ENCODE peak calls at places on chromosomes 7 and 10, in six cellular contexts. A is activated naive CD4-positive, alpha-beta T cell treated with anti-CD3 and anti-CD28 coated beads, Interleukin-2, amount 10 ng/mL, durations not matched to agents 7 days and 5 days; C is NCI-H146; M is NCI-H1092 treated with DMSO at 0.1 percent for 48 hours; H is IMR-90; Y is activated CD8-positive, alpha-beta memory T cell treated with anti-CD3 and anti-CD28 coated beads, Interleukin-2, amount 50 U/mL, for 48 hours. I is an unnamed sample.

GRCh38 chr10:120477006-120477722 is 20.1 kb downstream of the PLPP4 start:
- DNase-seq in A (no peak), C (no peak), M (no peak), H (no peak), Y (no peak), I (no peak)

GRCh38 chr10:84994722-84995121 is 666.3 kb downstream of the CCSER2 start:
- DNase-seq in A (no peak), C (no peak), M (no peak), H (no peak), Y (no peak), I (no peak)

GRCh38 chr10:96089116-96089515 is 41.0 kb upstream of the ZNF518A start:
- DNase-seq in A (no peak), C (no peak), M (no peak), H (no peak), Y (no peak), I (no peak)

GRCh38 chr7:76509931-76510877 is at the start of gene UPK3B:
- DNase-seq in A (peak; percentile 44), C (no peak), M (no peak), H (no peak), Y (no peak), I (peak; percentile 66)

GRCh38 chr7:34073676-34074075 is 168.3 kb downstream of the BMPER start:
- DNase-seq in A (no peak), C (no peak), M (no peak), H (no peak), Y (no peak), I (no peak)

GRCh38 chr10:119190353-119190752 is 11.7 kb upstream of the PRDX3 start:
- DNase-seq in A (no peak), C (no peak), M (no peak), H (peak; percentile 99), Y (no peak), I (no peak)

GRCh38 chr7:148304456-148304855 is 286.1 kb upstream of the C7orf33 start:
- DNase-seq in A (no peak), C (peak; percentile 36), M (no peak), H (no peak), Y (no peak), I (peak; percentile 84)

GRCh38 chr7:73438547-73439245 is 5.1 kb downstream of the FZD9 start:
- DNase-seq in A (no peak), C (no peak), M (no peak), H (no peak), Y (no peak), I (no peak)

GRCh38 chr7:157276091-157276561 is 60.7 kb upstream of the DNAJB6 start:
- DNase-seq in A (no peak), C (no peak), M (no peak), H (no peak), Y (no peak), I (no peak)

GRCh38 chr10:130687566-130687965 is 551.4 kb downstream of the GLRX3 start:
- DNase-seq in A (no peak), C (no peak), M (no peak), H (no peak), Y (no peak), I (no peak)

GRCh38 chr7:101940830-101941229 is 123.4 kb downstream of the CUX1 start:
- DNase-seq in A (no peak), C (peak; percentile 17), M (peak; percentile 21), H (no peak), Y (no peak), I (peak; percentile 87)

GRCh38 chr7:14424675-14425074 is 435.2 kb upstream of the ETV1 start:
- DNase-seq in A (no peak), C (peak; percentile 25), M (no peak), H (no peak), Y (no peak), I (peak; percentile 33)

GRCh38 chr7:148901178-148901577 is 17.1 kb upstream of the EZH2 start:
- DNase-seq in A (no peak), C (no peak), M (no peak), H (no peak), Y (no peak), I (no peak)

GRCh38 chr10:128476845-128477244 is 350.6 kb upstream of the MKI67 start:
- DNase-seq in A (no peak), C (no peak), M (no peak), H (no peak), Y (no peak), I (no peak)

GRCh38 chr10:78053201-78053868 is 19.7 kb downstream of the RPS24 start:
- DNase-seq in A (no peak), C (no peak), M (no peak), H (peak; percentile 89), Y (no peak), I (no peak)

I was measured in NCI-H69.